ENCODE peak calls at places on chromosome 14, in ten cellular contexts. One of them, this sample, is unnamed.

GRCh38 chr14:69943084-69943797 is 64.0 kb downstream of the SMOC1 start:
- DNase-seq in M059J: no peak
- DNase-seq in NCI-H748 treated with DMSO at 0.1 percent for 48 hours: no peak
- DNase-seq in left cardiac atrium: no peak
- DNase-seq in H54: no peak
- DNase-seq in HCEC 1CT: no peak
- DNase-seq in lower leg skin: no peak
- DNase-seq in IMR-90: peak
- DNase-seq in GM04504: no peak
- DNase-seq in stimulated activated naive CD4-positive, alpha-beta T cell: no peak
- DNase-seq in this sample: no peak

GRCh38 chr14:95065411-95065810 is 91.9 kb downstream of the DICER1 start:
- DNase-seq in lower leg skin: no peak
- DNase-seq in NCI-H748 treated with DMSO at 0.1 percent for 48 hours: no peak
- DNase-seq in left cardiac atrium: no peak
- DNase-seq in IMR-90: no peak
- DNase-seq in GM04504: no peak
- DNase-seq in HCEC 1CT: no peak
- DNase-seq in H54: no peak
- DNase-seq in stimulated activated naive CD4-positive, alpha-beta T cell: no peak
- DNase-seq in M059J: no peak
- DNase-seq in this sample: no peak

GRCh38 chr14:99602054-99602787 is 1.8 kb downstream of the CCDC85C start:
- DNase-seq in HCEC 1CT: no peak
- DNase-seq in M059J: peak
- DNase-seq in H54: peak
- DNase-seq in NCI-H748 treated with DMSO at 0.1 percent for 48 hours: no peak
- DNase-seq in lower leg skin: no peak
- DNase-seq in stimulated activated naive CD4-positive, alpha-beta T cell: no peak
- DNase-seq in GM04504: no peak
- DNase-seq in left cardiac atrium: no peak
- DNase-seq in IMR-90: peak
- DNase-seq in this sample: no peak

GRCh38 chr14:32841698-32842097 is 97.0 kb upstream of the NPAS3 start:
- DNase-seq in left cardiac atrium: no peak
- DNase-seq in NCI-H748 treated with DMSO at 0.1 percent for 48 hours: no peak
- DNase-seq in H54: no peak
- DNase-seq in M059J: no peak
- DNase-seq in stimulated activated naive CD4-positive, alpha-beta T cell: no peak
- DNase-seq in IMR-90: no peak
- DNase-seq in lower leg skin: no peak
- DNase-seq in GM04504: no peak
- DNase-seq in HCEC 1CT: no peak
- DNase-seq in this sample: no peak

GRCh38 chr14:33674716-33675115 is 276.2 kb downstream of the EGLN3 start:
- DNase-seq in NCI-H748 treated with DMSO at 0.1 percent for 48 hours: no peak
- DNase-seq in left cardiac atrium: no peak
- DNase-seq in GM04504: no peak
- DNase-seq in lower leg skin: no peak
- DNase-seq in M059J: no peak
- DNase-seq in H54: no peak
- DNase-seq in IMR-90: no peak
- DNase-seq in stimulated activated naive CD4-positive, alpha-beta T cell: no peak
- DNase-seq in HCEC 1CT: no peak
- DNase-seq in this sample: no peak

GRCh38 chr14:100740196-100740825 is 13.6 kb downstream of the DLK1 start:
- DNase-seq in lower leg skin: no peak
- DNase-seq in H54: no peak
- DNase-seq in GM04504: no peak
- DNase-seq in IMR-90: no peak
- DNase-seq in M059J: no peak
- DNase-seq in left cardiac atrium: no peak
- DNase-seq in HCEC 1CT: no peak
- DNase-seq in stimulated activated naive CD4-positive, alpha-beta T cell: no peak
- DNase-seq in NCI-H748 treated with DMSO at 0.1 percent for 48 hours: no peak
- DNase-seq in this sample: no peak

GRCh38 chr14:68190032-68190431 is 370.5 kb downstream of the RAD51B start:
- DNase-seq in GM04504: no peak
- DNase-seq in NCI-H748 treated with DMSO at 0.1 percent for 48 hours: no peak
- DNase-seq in left cardiac atrium: no peak
- DNase-seq in lower leg skin: no peak
- DNase-seq in stimulated activated naive CD4-positive, alpha-beta T cell: no peak
- DNase-seq in IMR-90: no peak
- DNase-seq in M059J: no peak
- DNase-seq in H54: no peak
- DNase-seq in HCEC 1CT: no peak
- DNase-seq in this sample: no peak

GRCh38 chr14:51855234-51855633 is 5.2 kb upstream of the GNG2 start:
- DNase-seq in stimulated activated naive CD4-positive, alpha-beta T cell: no peak
- DNase-seq in H54: no peak
- DNase-seq in M059J: peak
- DNase-seq in GM04504: no peak
- DNase-seq in NCI-H748 treated with DMSO at 0.1 percent for 48 hours: no peak
- DNase-seq in IMR-90: peak
- DNase-seq in HCEC 1CT: peak
- DNase-seq in left cardiac atrium: no peak
- DNase-seq in lower leg skin: no peak
- DNase-seq in this sample: no peak

GRCh38 chr14:29243355-29243754 is 476.8 kb downstream of the FOXG1 start:
- DNase-seq in H54: no peak
- DNase-seq in NCI-H748 treated with DMSO at 0.1 percent for 48 hours: peak
- DNase-seq in lower leg skin: no peak
- DNase-seq in M059J: peak
- DNase-seq in left cardiac atrium: no peak
- DNase-seq in HCEC 1CT: peak
- DNase-seq in stimulated activated naive CD4-positive, alpha-beta T cell: no peak
- DNase-seq in GM04504: peak
- DNase-seq in IMR-90: peak
- DNase-seq in this sample: no peak

GRCh38 chr14:74582910-74583581 is 29.0 kb downstream of the LTBP2 start:
- DNase-seq in HCEC 1CT: peak
- DNase-seq in lower leg skin: no peak
- DNase-seq in IMR-90: peak
- DNase-seq in M059J: peak
- DNase-seq in H54: no peak
- DNase-seq in NCI-H748 treated with DMSO at 0.1 percent for 48 hours: no peak
- DNase-seq in left cardiac atrium: peak
- DNase-seq in stimulated activated naive CD4-positive, alpha-beta T cell: no peak
- DNase-seq in GM04504: no peak
- DNase-seq in this sample: no peak

GRCh38 chr14:77593501-77593911 is 22.9 kb downstream of the SPTLC2 start:
- DNase-seq in stimulated activated naive CD4-positive, alpha-beta T cell: no peak
- DNase-seq in H54: no peak
- DNase-seq in lower leg skin: no peak
- DNase-seq in GM04504: no peak
- DNase-seq in NCI-H748 treated with DMSO at 0.1 percent for 48 hours: no peak
- DNase-seq in IMR-90: peak
- DNase-seq in M059J: peak
- DNase-seq in left cardiac atrium: no peak
- DNase-seq in HCEC 1CT: peak
- DNase-seq in this sample: no peak

GRCh38 chr14:70832536-70833305 is 23.4 kb upstream of the MAP3K9 start:
- DNase-seq in NCI-H748 treated with DMSO at 0.1 percent for 48 hours: no peak
- DNase-seq in M059J: peak
- DNase-seq in GM04504: no peak
- DNase-seq in stimulated activated naive CD4-positive, alpha-beta T cell: no peak
- DNase-seq in H54: no peak
- DNase-seq in IMR-90: peak
- DNase-seq in left cardiac atrium: no peak
- DNase-seq in HCEC 1CT: no peak
- DNase-seq in lower leg skin: no peak
- DNase-seq in this sample: no peak

GRCh38 chr14:64612021-64612380 is 62.2 kb downstream of the PPP1R36 start:
- DNase-seq in H54: peak
- DNase-seq in IMR-90: peak
- DNase-seq in M059J: peak
- DNase-seq in left cardiac atrium: no peak
- DNase-seq in GM04504: no peak
- DNase-seq in NCI-H748 treated with DMSO at 0.1 percent for 48 hours: no peak
- DNase-seq in lower leg skin: no peak
- DNase-seq in HCEC 1CT: peak
- DNase-seq in stimulated activated naive CD4-positive, alpha-beta T cell: no peak
- DNase-seq in this sample: no peak

GRCh38 chr14:93720981-93721483 is 67.3 kb downstream of the PRIMA1 start:
- DNase-seq in H54: no peak
- DNase-seq in HCEC 1CT: no peak
- DNase-seq in M059J: no peak
- DNase-seq in left cardiac atrium: no peak
- DNase-seq in IMR-90: no peak
- DNase-seq in lower leg skin: no peak
- DNase-seq in stimulated activated naive CD4-positive, alpha-beta T cell: no peak
- DNase-seq in NCI-H748 treated with DMSO at 0.1 percent for 48 hours: no peak
- DNase-seq in GM04504: no peak
- DNase-seq in this sample: no peak

GRCh38 chr14:84670801-84671200 is 859.1 kb upstream of the FLRT2 start:
- DNase-seq in left cardiac atrium: no peak
- DNase-seq in HCEC 1CT: no peak
- DNase-seq in NCI-H748 treated with DMSO at 0.1 percent for 48 hours: no peak
- DNase-seq in GM04504: no peak
- DNase-seq in IMR-90: no peak
- DNase-seq in stimulated activated naive CD4-positive, alpha-beta T cell: no peak
- DNase-seq in H54: no peak
- DNase-seq in lower leg skin: no peak
- DNase-seq in M059J: no peak
- DNase-seq in this sample: no peak

GRCh38 chr14:95253039-95253620 is 66.6 kb downstream of the CLMN start:
- DNase-seq in stimulated activated naive CD4-positive, alpha-beta T cell: no peak
- DNase-seq in lower leg skin: no peak
- DNase-seq in HCEC 1CT: no peak
- DNase-seq in M059J: no peak
- DNase-seq in NCI-H748 treated with DMSO at 0.1 percent for 48 hours: no peak
- DNase-seq in GM04504: no peak
- DNase-seq in H54: no peak
- DNase-seq in left cardiac atrium: no peak
- DNase-seq in IMR-90: no peak
- DNase-seq in this sample: no peak

This sample was measured in Ammon's horn.